ENCODE peak calls at places on chromosome 7, in nine cellular contexts. U, C, H, W, I, V, R, N and X are unnamed samples.

GRCh38 chr7:157058026-157058425 is 47.6 kb upstream of the MNX1 start:
- DNase-seq in U (no peak), C (no peak), H (no peak), W (no peak), I (no peak), V (no peak), R (no peak), N (no peak), X (no peak)

GRCh38 chr7:98870071-98870651 is 347 bp upstream of the TMEM130 start:
- DNase-seq in U (peak; percentile 66), C (no peak), H (peak; percentile 31), W (peak; percentile 31), I (no peak), V (peak; percentile 54), R (peak; percentile 91), N (no peak), X (no peak)

GRCh38 chr7:741850-742249 is 14.8 kb upstream of the PRKAR1B start:
- DNase-seq in U (peak; percentile 44), C (no peak), H (no peak), W (no peak), I (no peak), V (no peak), R (no peak), N (no peak), X (no peak)

GRCh38 chr7:37448637-37449331 is at the start of gene ELMO1:
- DNase-seq in U (peak; percentile 87), C (peak; percentile 87), H (peak; percentile 42), W (peak; percentile 60), I (peak; percentile 34), V (peak; percentile 80), R (peak; percentile 98), N (no peak), X (peak; percentile 45)

GRCh38 chr7:82360591-82361386 is 82.8 kb downstream of the CACNA2D1 start:
- DNase-seq in U (no peak), C (no peak), H (no peak), W (no peak), I (no peak), V (no peak), R (no peak), N (no peak), X (no peak)

GRCh38 chr7:151400626-151401315 is 9.1 kb downstream of the WDR86 start:
- DNase-seq in U (no peak), C (no peak), H (peak; percentile 41), W (no peak), I (no peak), V (no peak), R (no peak), N (no peak), X (no peak)

GRCh38 chr7:115462301-115463015 is 540.6 kb downstream of the MDFIC start:
- DNase-seq in U (no peak), C (no peak), H (no peak), W (no peak), I (no peak), V (no peak), R (no peak), N (no peak), X (no peak)

GRCh38 chr7:102029616-102030015 is 212.2 kb downstream of the CUX1 start:
- DNase-seq in U (no peak), C (no peak), H (no peak), W (no peak), I (no peak), V (no peak), R (no peak), N (no peak), X (no peak)

GRCh38 chr7:152463714-152464311 is 28.0 kb upstream of the KMT2C start:
- DNase-seq in U (peak; percentile 100), C (peak; percentile 100), H (peak; percentile 95), W (peak; percentile 100), I (peak; percentile 99), V (peak; percentile 100), R (peak; percentile 100), N (peak; percentile 97), X (peak; percentile 100)
- TF ChIP-seq POLR2A in U (no peak), C (peak; percentile 98), H (peak; percentile 90), W (no peak), I (peak; percentile 93), V (peak; percentile 87), R (no peak), N (peak; percentile 69), X (peak; percentile 87)

DNA sequence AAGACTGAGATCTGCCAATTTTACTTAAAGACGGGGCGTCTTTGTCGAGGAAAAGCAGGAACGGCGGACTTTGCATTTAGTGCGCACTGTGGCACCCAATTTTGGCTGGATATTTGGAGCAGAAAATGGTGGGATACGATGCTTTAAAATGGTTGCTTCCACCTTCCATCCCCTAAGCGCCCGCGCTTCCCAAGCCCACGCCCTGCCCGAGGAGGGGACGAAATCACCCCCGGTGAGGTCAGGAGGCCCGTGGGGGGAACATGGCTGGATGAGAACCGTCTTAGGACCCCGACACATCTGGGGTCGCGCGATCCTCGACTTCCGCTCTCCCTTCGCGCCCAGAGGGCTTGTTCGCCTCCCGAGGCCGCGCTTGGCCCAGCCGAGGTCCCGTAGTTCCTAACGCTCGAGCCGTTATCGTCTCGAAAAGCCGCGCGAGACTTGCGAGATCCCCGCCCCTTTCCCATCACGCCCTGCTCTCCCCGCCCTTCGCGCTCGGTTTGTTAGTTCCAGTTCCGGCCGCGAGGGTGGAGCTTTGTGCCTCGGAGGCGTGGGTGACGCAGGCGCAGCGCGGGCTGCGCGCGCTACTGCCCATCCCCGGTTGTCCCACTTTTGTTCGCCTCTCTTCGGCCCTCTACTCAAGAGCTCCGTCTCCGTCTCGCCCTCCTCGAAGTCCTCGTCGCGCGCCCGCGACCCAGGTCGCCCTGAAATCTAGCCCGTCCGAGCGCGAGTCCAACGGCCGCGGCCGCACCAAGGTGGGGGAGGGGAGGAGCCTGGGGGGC is at the start of gene SRRT:
- DNase-seq in U (peak; percentile 99), C (peak; percentile 99), H (peak; percentile 93), W (peak; percentile 98), I (peak; percentile 95), V (peak; percentile 99), R (peak; percentile 100), N (peak; percentile 86), X (peak; percentile 98)
- TF ChIP-seq POLR2A in U (peak; percentile 97), C (peak; percentile 87), H (peak; percentile 96), W (peak; percentile 98), I (peak; percentile 90), V (peak; percentile 90), R (peak; percentile 98), N (peak; percentile 84), X (peak; percentile 94)

GRCh38 chr7:5424689-5425506 is 1.3 kb upstream of the TNRC18 start:
- DNase-seq in U (peak; percentile 84), C (peak; percentile 88), H (no peak), W (peak; percentile 43), I (no peak), V (peak; percentile 71), R (peak; percentile 79), N (no peak), X (peak; percentile 32)

GRCh38 chr7:5422324-5423271 is 1.0 kb downstream of the TNRC18 start:
- DNase-seq in U (no peak), C (peak; percentile 55), H (no peak), W (peak; percentile 27), I (no peak), V (no peak), R (peak; percentile 67), N (no peak), X (peak; percentile 19)

GRCh38 chr7:5423272-5423843 is at the start of gene TNRC18:
- DNase-seq in U (peak; percentile 79), C (peak; percentile 62), H (no peak), W (peak; percentile 43), I (no peak), V (no peak), R (peak; percentile 81), N (no peak), X (peak; percentile 21)

GRCh38 chr7:5425507-5426225 is 2.0 kb upstream of the TNRC18 start:
- DNase-seq in U (peak; percentile 89), C (peak; percentile 79), H (no peak), W (peak; percentile 79), I (no peak), V (peak; percentile 78), R (peak; percentile 94), N (peak; percentile 89), X (peak; percentile 78)

DNA sequence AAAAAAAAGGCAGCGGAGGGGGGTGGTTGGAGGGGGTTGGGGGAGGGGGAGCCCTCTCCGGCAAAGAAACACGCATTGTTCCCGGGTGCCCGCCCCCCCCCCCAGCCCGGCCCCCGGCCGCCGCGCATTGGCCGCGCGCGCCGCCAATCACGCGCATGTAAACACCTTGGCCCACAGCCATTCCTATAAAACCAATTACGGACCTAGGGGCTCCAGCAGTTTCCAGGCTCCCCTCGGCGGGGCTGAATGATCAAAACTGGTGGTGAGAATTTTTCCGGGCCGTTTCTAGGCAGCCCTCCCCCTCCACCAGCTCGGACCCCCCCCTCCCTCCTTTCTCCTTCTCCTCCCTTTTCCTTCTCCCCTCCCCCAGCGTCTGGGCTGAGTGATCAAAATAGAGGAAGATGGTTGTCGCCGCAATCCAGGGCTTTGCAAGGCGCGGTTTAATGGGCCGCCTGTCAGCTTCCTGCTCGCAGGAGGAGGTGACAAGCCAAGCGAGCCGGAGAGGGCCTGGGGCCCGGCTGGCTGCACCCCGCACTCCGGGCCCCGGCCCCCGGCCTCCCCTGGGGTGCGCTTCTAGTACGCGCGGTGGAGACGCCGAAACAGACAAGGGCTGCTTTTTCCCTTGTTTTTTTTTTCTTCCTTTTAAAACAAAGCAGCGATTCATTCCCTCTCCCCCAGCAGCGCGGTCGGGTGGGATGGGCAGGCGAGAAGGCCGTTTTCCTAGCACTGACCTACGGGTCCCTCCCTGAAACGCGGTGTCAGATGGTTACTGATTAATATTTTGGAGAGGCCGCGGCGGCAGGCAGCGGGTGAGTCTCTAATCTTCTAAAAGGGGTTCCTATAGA is 432 bp upstream of the TNRC18 start:
- DNase-seq in U (peak; percentile 98), C (peak; percentile 96), H (no peak), W (peak; percentile 97), I (peak; percentile 69), V (peak; percentile 94), R (peak; percentile 100), N (peak; percentile 96), X (peak; percentile 98)
- TF ChIP-seq POLR2A in U (peak; percentile 65), C (peak; percentile 48), H (no peak), W (peak; percentile 62), I (peak; percentile 73), V (peak; percentile 60), R (peak; percentile 68), N (peak; percentile 63), X (peak; percentile 78)

GRCh38 chr7:45921699-45922519 is 837 bp upstream of the IGFBP3 start:
- DNase-seq in U (no peak), C (no peak), H (no peak), W (peak; percentile 39), I (no peak), V (peak; percentile 58), R (peak; percentile 49), N (peak; percentile 74), X (peak; percentile 11)

GRCh38 chr7:45919231-45919825 is 1.7 kb downstream of the IGFBP3 start:
- DNase-seq in U (no peak), C (no peak), H (no peak), W (no peak), I (no peak), V (no peak), R (no peak), N (no peak), X (no peak)

GRCh38 chr7:45919947-45920542 is 1.0 kb downstream of the IGFBP3 start:
- DNase-seq in U (no peak), C (no peak), H (no peak), W (no peak), I (no peak), V (no peak), R (no peak), N (no peak), X (no peak)

GRCh38 chr7:45921381-45921698 is 268 bp upstream of the IGFBP3 start:
- DNase-seq in U (no peak), C (no peak), H (no peak), W (no peak), I (no peak), V (no peak), R (no peak), N (no peak), X (no peak)

DNA sequence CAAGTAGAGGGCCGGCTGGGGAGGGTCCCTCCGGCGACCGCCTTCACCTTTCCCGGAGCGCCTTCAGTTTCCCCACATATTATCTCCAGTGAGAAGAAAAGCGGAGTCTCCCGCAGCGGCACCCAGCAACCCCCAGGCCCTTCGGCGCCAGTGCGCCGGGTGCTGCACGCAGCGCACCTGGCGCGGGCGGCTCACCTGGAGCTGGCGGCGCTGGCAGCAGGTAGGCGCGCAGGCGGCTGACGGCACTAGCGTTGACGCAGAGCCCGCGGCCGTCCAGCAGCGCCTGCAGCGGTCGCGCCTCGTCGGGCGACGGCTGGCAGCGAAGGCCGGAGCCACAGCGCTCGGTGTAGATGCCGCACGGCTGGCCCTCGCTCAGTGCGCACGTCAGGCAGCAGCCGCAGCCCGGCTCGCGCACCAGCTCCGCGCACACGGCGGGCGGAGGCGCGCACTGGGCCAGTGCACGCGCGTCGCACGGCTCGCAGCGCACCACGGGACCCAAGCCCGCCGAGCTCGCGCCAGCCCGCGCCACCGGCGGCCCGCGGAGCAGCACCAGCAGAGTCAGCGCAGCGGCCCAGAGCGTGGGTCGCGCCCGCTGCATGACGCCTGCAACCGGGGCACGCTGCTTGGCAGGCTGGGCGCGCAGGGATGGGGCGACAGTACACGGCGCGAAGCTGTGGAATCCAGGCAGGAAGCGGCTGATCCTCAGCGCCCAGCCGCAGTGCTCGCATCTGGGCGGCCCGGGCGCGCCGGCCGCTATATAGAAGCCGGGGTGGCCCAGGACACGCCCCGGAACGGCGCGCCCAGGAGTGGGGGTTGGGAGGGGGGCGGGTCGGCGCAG is at the start of gene IGFBP3:
- DNase-seq in U (no peak), C (no peak), H (no peak), W (peak; percentile 62), I (no peak), V (peak; percentile 55), R (no peak), N (peak; percentile 82), X (peak; percentile 36)
- TF ChIP-seq POLR2A in U (no peak), C (peak; percentile 51), H (no peak), W (peak; percentile 19), I (no peak), V (peak; percentile 41), R (no peak), N (peak; percentile 93), X (peak; percentile 44)